ENCODE peak calls at places on chromosomes 2 and 18, in four cellular contexts. V is stimulated activated CD8-positive, alpha-beta memory T cell treated with anti-CD3 and anti-CD28 coated beads, Interleukin-15, amount 100 ng/mL, for 48 hours; R is upper lobe of right lung; T is HCEC 1CT. H is an unnamed sample.
A peak's percentile ranks its signal among the peaks of the same experiment; 100 is the strongest.

GRCh38 chr2:24489465-24489864 is 1.6 kb upstream of the NCOA1 start:
- DNase-seq in V (no peak), R (no peak), T (no peak), H (no peak)

GRCh38 chr2:107235491-107236254 is 349.7 kb upstream of the ST6GAL2 start:
- DNase-seq in T (no peak), R (no peak), V (no peak), H (no peak)

GRCh38 chr2:96926791-96927190 is 56.9 kb upstream of the SEMA4C start:
- DNase-seq in V (no peak), R (no peak), T (no peak), H (no peak)

GRCh38 chr2:8540552-8541055 is 141.3 kb upstream of the ID2 start:
- DNase-seq in R (no peak), T (no peak), V (no peak), H (no peak)

GRCh38 chr2:46720592-46721185 is 194.9 kb downstream of the MCFD2 start:
- DNase-seq in T (no peak), V (no peak), R (no peak), H (no peak)

GRCh38 chr2:246489-247145 is 17.2 kb downstream of the SH3YL1 start:
- DNase-seq in V (no peak), R (no peak), T (peak; percentile 66), H (peak; percentile 59)

GRCh38 chr2:215831296-215831913 is 181.9 kb downstream of the MREG start:
- DNase-seq in R (no peak), V (no peak), T (no peak), H (no peak)

GRCh38 chr2:220104871-220105351 is 477.5 kb downstream of the SLC4A3 start:
- DNase-seq in T (peak; percentile 66), V (no peak), R (no peak), H (no peak)

GRCh38 chr2:50126845-50127244 is 905.1 kb downstream of the NRXN1 start:
- DNase-seq in T (no peak), V (no peak), R (no peak), H (no peak)

GRCh38 chr2:99279969-99280695 is 20.9 kb downstream of the LYG1 start:
- DNase-seq in R (no peak), T (no peak), V (no peak), H (no peak)

GRCh38 chr2:105369777-105370690 is 28.8 kb downstream of the FHL2 start:
- DNase-seq in T (peak; percentile 82), R (peak; percentile 90), V (peak; percentile 76), H (peak; percentile 75)

GRCh38 chr18:39523281-39523680 is 1957.7 kb upstream of the CELF4 start:
- DNase-seq in T (peak; percentile 76), V (no peak), R (no peak), H (no peak)

GRCh38 chr18:78904179-78904531 is 75.5 kb upstream of the SALL3 start:
- DNase-seq in R (peak; percentile 16), T (no peak), V (no peak), H (no peak)

GRCh38 chr2:126370208-126370607 is 285.8 kb upstream of the GYPC start:
- DNase-seq in V (no peak), T (no peak), R (no peak), H (no peak)

H was measured in naive thymus-derived CD8-positive, alpha-beta T cell.